ENCODE peak calls at places on chromosomes 6 and 20, in four cellular contexts. Q is colonic mucosa; K is effector memory CD4-positive, alpha-beta T cell; N is heart left ventricle. F is an unnamed sample. For H3K4me1 and H3K36me3, the result is how much of the 10 kb centered on the place peaks cover.

GRCh38 chr20:6679086-6679485 is 88.4 kb upstream of the BMP2 start:
- DNase-seq in Q (no peak), K (no peak), N (no peak), F (no peak)

GRCh38 chr6:6749791-6750434 is 161.4 kb downstream of the LY86 start:
- DNase-seq in Q (peak), K (no peak), N (peak), F (peak)

GRCh38 chr20:14055127-14055742 is 59.9 kb downstream of the MACROD2 start:
- DNase-seq in Q (peak), K (no peak), N (no peak), F (no peak)

GRCh38 chr20:8860011-8860495 is 208.8 kb upstream of the PLCB4 start:
- DNase-seq in Q (no peak), K (no peak), N (no peak), F (no peak)

GRCh38 chr6:122831511-122831910 is 42.5 kb downstream of the SMPDL3A start:
- DNase-seq in Q (no peak), K (no peak), N (no peak), F (no peak)

GRCh38 chr6:56450882-56451739 is 191.6 kb downstream of the DST start:
- DNase-seq in Q (peak), K (no peak), N (peak), F (peak)

GRCh38 chr20:2463616-2464365 is 6.8 kb downstream of the SNRPB start:
- DNase-seq in Q (no peak), K (no peak), N (no peak), F (no peak)

GRCh38 chr6:140538926-140539325 is 1164.5 kb upstream of the CITED2 start:
- DNase-seq in Q (no peak), K (no peak), N (no peak), F (no peak)

GRCh38 chr20:53100476-53100911 is 128.3 kb downstream of the TSHZ2 start:
- DNase-seq in Q (no peak), K (no peak), N (no peak), F (no peak)

GRCh38 chr6:56959094-56959493 is 4.2 kb downstream of the BEND6 start:
- DNase-seq in Q (no peak), K (no peak), N (no peak), F (no peak)

GRCh38 chr6:32436995-32437836 is 2.5 kb upstream of the HLA-DRA start:
- DNase-seq in Q (no peak), K (no peak), N (no peak), F (no peak)
- H3K4me3 ChIP-seq in Q (no peak), K (no peak), N (no peak), F (no peak)

GRCh38 chr20:10646886-10647420 is 26.8 kb downstream of the JAG1 start:
- DNase-seq in Q (no peak), K (no peak), N (no peak), F (peak)
- H3K4me1 ChIP-seq in Q (under half), K (under half), N (half or more), F (under half)

GRCh38 chr6:169897601-169898358 is 146.4 kb downstream of the ERMARD start:
- DNase-seq in Q (peak), K (no peak), N (no peak), F (no peak)

GRCh38 chr6:169895926-169896761 is 144.7 kb downstream of the ERMARD start:
- DNase-seq in Q (peak), K (no peak), N (no peak), F (no peak)

GRCh38 chr6:169898788-169899480 is 147.5 kb downstream of the ERMARD start:
- DNase-seq in Q (no peak), K (no peak), N (no peak), F (no peak)

GRCh38 chr6:169895000-169895759 is 143.8 kb downstream of the ERMARD start:
- DNase-seq in Q (no peak), K (no peak), N (no peak), F (no peak)

DNA sequence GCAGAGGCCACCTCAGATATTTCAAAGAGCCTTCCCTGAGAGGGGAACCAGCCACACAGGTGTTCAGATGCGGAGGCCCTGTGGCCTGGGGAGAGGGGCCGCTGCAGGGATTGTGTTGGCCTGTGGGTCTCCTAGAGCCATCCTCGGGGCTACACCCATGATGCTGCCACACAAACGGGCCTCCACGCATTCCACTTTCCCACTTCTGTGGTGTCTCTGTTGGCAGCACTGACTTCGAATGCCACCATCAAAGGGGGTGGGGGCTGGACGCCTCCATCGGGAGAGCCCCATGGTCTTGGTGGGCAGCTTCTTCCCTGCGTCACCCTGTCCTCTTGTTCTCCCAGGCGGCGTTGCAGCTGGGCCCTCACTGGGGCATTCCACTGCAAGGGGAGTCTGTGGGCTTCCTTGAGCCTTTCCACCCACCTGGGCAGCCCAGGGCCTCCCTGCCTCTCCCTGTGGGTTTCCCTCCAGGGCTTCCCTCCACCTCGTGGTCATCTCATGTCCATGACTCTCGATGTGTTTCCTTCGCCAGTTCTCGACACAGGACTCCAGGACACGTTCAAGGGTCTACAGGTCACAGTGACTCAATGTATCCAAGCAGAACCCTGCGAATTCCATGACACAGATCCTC is 145.5 kb downstream of the ERMARD start:
- DNase-seq in Q (peak), K (no peak), N (no peak), F (no peak)
- H3K36me3 ChIP-seq in Q (under half), K (under half), N (under half), F (under half)

DNA sequence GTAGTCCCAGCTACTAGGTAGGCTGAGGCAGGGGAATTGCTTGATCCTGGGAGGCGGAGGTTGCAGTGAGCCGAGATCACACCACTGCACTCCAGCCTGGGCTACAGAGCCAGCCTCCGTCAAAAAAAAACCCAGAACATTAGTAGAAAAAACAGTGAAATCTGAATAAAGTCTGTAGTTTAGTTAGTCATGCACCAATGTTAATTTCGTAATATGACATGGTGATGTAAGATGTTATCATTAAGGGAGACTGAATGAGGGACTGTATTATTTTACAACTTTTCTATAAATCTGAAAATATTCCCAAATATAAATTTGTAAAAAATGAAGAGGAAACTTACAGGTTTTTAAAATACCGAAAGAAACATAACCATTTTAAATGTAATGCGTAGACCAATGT is 2.1 kb downstream of the GSTA4 start:
- DNase-seq in Q (no peak), K (no peak), N (no peak), F (no peak)
- H3K4me3 ChIP-seq in Q (no peak), K (no peak), N (no peak), F (no peak)

DNA sequence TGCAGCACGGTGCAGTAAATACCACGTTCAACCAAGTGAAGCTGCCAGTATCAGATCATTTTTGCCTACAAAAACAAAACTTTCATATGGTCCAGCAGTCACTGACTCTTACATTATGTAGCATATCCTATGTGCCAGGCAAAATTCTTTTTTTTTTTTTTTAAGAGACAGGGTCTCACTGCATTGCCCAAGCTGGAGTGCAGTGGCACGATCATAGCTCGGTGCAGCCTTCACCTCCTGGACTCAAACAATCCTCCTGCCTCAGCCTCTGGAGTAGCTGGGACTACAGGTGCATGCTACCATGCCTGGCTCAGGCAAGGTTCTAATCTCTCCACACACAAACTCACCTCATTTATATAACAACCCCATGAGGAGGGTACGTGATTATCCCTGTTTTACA is 208.6 kb upstream of the JARID2 start:
- DNase-seq in Q (no peak), K (no peak), N (no peak), F (no peak)
- H3K4me1 ChIP-seq in Q (under half), K (under half), N (under half), F (under half)